ENCODE peak calls at places on chromosomes 2 and 18, in seven cellular contexts. Y is epithelial cell of prostate, K is astrocyte of the spinal cord, O is foreskin fibroblast, H is H4, M is activated T-cell treated with anti-CD3 and anti-CD28 coated beads for 48 hours, Q is endothelial cell. T is an unnamed sample.
A peak's percentile ranks its signal among the peaks of the same experiment; 100 is the strongest.

GRCh38 chr18:58525517-58525916 is 103.4 kb downstream of the ALPK2 start:
- DNase-seq in Y (peak; percentile 86), M (peak; percentile 59), O (peak; percentile 20), Q (no peak), H (peak; percentile 35), K (peak; percentile 63), T (no peak)

GRCh38 chr2:238495422-238495821 is 68.7 kb downstream of the ASB1 start:
- DNase-seq in O (no peak), M (no peak), Y (no peak), H (no peak), K (no peak), Q (no peak), T (no peak)

GRCh38 chr2:11224887-11225286 is 69.6 kb downstream of the SLC66A3 start:
- DNase-seq in H (no peak), M (no peak), Q (no peak), Y (no peak), K (no peak), O (no peak), T (no peak)

GRCh38 chr2:232490221-232491138 is 2.8 kb upstream of the ECEL1 start:
- DNase-seq in M (no peak), H (no peak), Y (no peak), Q (no peak), K (no peak), O (no peak), T (no peak)

GRCh38 chr2:239249781-239250180 is 151.0 kb downstream of the HDAC4 start:
- DNase-seq in H (peak; percentile 91), Q (no peak), M (no peak), K (peak; percentile 67), Y (no peak), O (peak; percentile 88), T (peak; percentile 69)

GRCh38 chr18:37289423-37289822 is 276.2 kb downstream of the CELF4 start:
- DNase-seq in Y (no peak), Q (no peak), O (no peak), H (no peak), K (no peak), M (no peak), T (no peak)

GRCh38 chr2:112685167-112685884 is 35.5 kb upstream of the NT5DC4 start:
- DNase-seq in M (no peak), K (no peak), O (no peak), Y (no peak), H (no peak), Q (no peak), T (no peak)

GRCh38 chr2:1223791-1224190 is 189.5 kb upstream of the TPO start:
- DNase-seq in M (no peak), H (no peak), K (no peak), Q (no peak), O (no peak), Y (no peak), T (no peak)

GRCh38 chr2:136384541-136385303 is 266.8 kb upstream of the CXCR4 start:
- DNase-seq in M (no peak), Q (peak; percentile 44), H (peak; percentile 51), O (no peak), K (peak; percentile 9), Y (no peak), T (peak; percentile 32)

GRCh38 chr2:134758632-134759031 is 39.8 kb upstream of the TMEM163 start:
- DNase-seq in H (no peak), K (no peak), Y (no peak), M (no peak), Q (no peak), O (no peak), T (no peak)

GRCh38 chr2:225270861-225271260 is 128.6 kb upstream of the NYAP2 start:
- DNase-seq in K (peak; percentile 76), Y (peak; percentile 29), H (peak; percentile 85), M (no peak), Q (no peak), O (peak; percentile 45), T (peak; percentile 17)

GRCh38 chr2:26068602-26069298 is 34.9 kb downstream of the RAB10 start:
- DNase-seq in O (peak; percentile 89), Y (peak; percentile 61), K (peak; percentile 90), Q (no peak), M (no peak), H (peak; percentile 69), T (no peak)

GRCh38 chr2:235746257-235746934 is 252.6 kb downstream of the AGAP1 start:
- DNase-seq in Q (peak; percentile 68), O (peak; percentile 89), M (peak; percentile 27), Y (peak; percentile 51), K (peak; percentile 84), H (peak; percentile 87), T (peak; percentile 81)

GRCh38 chr2:114068438-114068837 is 178.5 kb downstream of the ACTR3 start:
- DNase-seq in H (no peak), Q (no peak), O (no peak), Y (no peak), K (no peak), M (no peak), T (no peak)

GRCh38 chr2:120662746-120663145 is 72.9 kb upstream of the GLI2 start:
- DNase-seq in H (no peak), K (no peak), M (no peak), O (no peak), Y (no peak), Q (no peak), T (no peak)

GRCh38 chr2:70111752-70112591 is 24.7 kb downstream of the PCBP1 start:
- DNase-seq in Y (no peak), H (no peak), M (no peak), O (peak; percentile 65), Q (no peak), K (peak; percentile 52), T (no peak)

GRCh38 chr2:68157002-68157401 is 686 bp upstream of the PNO1 start:
- DNase-seq in K (no peak), O (peak; percentile 63), Y (no peak), M (no peak), Q (peak; percentile 41), H (no peak), T (no peak)

GRCh38 chr2:40130251-40130994 is 321.5 kb downstream of the SLC8A1 start:
- DNase-seq in K (peak; percentile 83), M (no peak), Q (no peak), O (peak; percentile 49), H (no peak), Y (no peak), T (no peak)

GRCh38 chr2:51782874-51783765 is 751.2 kb upstream of the NRXN1 start:
- DNase-seq in Q (no peak), K (peak; percentile 15), M (no peak), H (peak; percentile 13), O (peak; percentile 76), Y (peak; percentile 5), T (peak; percentile 14)

GRCh38 chr2:36562245-36562644 is 35.7 kb downstream of the FEZ2 start:
- DNase-seq in O (peak; percentile 82), Q (no peak), H (no peak), Y (no peak), M (no peak), K (peak; percentile 63), T (no peak)

GRCh38 chr18:74198453-74198852 is 50.1 kb downstream of the TIMM21 start:
- DNase-seq in H (no peak), Y (no peak), Q (no peak), K (no peak), M (no peak), O (no peak), T (no peak)

GRCh38 chr2:168087406-168087805 is 160.0 kb downstream of the STK39 start:
- DNase-seq in H (no peak), O (no peak), Y (no peak), M (no peak), K (no peak), Q (no peak), T (no peak)

GRCh38 chr2:88216641-88217040 is 46.5 kb downstream of the THNSL2 start:
- DNase-seq in M (no peak), K (no peak), O (no peak), H (no peak), Y (no peak), Q (no peak), T (no peak)

GRCh38 chr2:6971502-6971901 is 54.3 kb downstream of the RNF144A start:
- DNase-seq in Y (no peak), H (no peak), Q (no peak), O (no peak), M (no peak), K (no peak), T (no peak)

T was measured in frontal cortex.